ENCODE peak calls at places on chromosomes 2 and 18, in eight cellular contexts. Q is pons; V is NCI-H510A; D is H4; S is CD4-positive, CD25-positive, alpha-beta regulatory T cell; B is ACHN; A is DMS153; R is T-cell. F is an unnamed sample.

GRCh38 chr2:23204650-23205049 is 180.3 kb upstream of the KLHL29 start:
- DNase-seq in Q (no peak), V (no peak), D (no peak), S (no peak), B (no peak), A (no peak), R (no peak), F (no peak)

GRCh38 chr2:132632000-132632649 is 37.9 kb downstream of the LYPD1 start:
- DNase-seq in Q (peak; percentile 70), V (no peak), D (no peak), S (no peak), B (peak; percentile 31), A (no peak), R (no peak), F (no peak)

GRCh38 chr2:61853086-61853847 is 593 bp downstream of the FAM161A start:
- DNase-seq in Q (peak; percentile 25), V (peak; percentile 47), D (peak; percentile 36), S (peak; percentile 44), B (peak; percentile 80), A (no peak), R (no peak), F (no peak)

GRCh38 chr2:64807417-64807816 is 153.7 kb upstream of the SERTAD2 start:
- DNase-seq in Q (no peak), V (no peak), D (peak; percentile 97), S (peak; percentile 41), B (peak; percentile 99), A (no peak), R (no peak), F (no peak)

GRCh38 chr2:68368657-68369339 is 3.7 kb downstream of the PLEK start:
- DNase-seq in Q (peak; percentile 53), V (no peak), D (peak; percentile 56), S (no peak), B (peak; percentile 96), A (no peak), R (no peak), F (no peak)

GRCh38 chr2:17747684-17748452 is 5.7 kb downstream of the SMC6 start:
- DNase-seq in Q (no peak), V (no peak), D (peak; percentile 14), S (no peak), B (no peak), A (no peak), R (no peak), F (no peak)

GRCh38 chr2:204401114-204401513 is 144.2 kb upstream of the PARD3B start:
- DNase-seq in Q (no peak), V (no peak), D (no peak), S (no peak), B (no peak), A (no peak), R (no peak), F (no peak)

GRCh38 chr2:222451270-222451674 is 26.9 kb downstream of the SGPP2 start:
- DNase-seq in Q (no peak), V (no peak), D (no peak), S (peak; percentile 38), B (no peak), A (no peak), R (no peak), F (no peak)

GRCh38 chr2:15300645-15301573 is 260.2 kb downstream of the NBAS start:
- DNase-seq in Q (no peak), V (no peak), D (no peak), S (peak; percentile 46), B (no peak), A (no peak), R (no peak), F (no peak)

GRCh38 chr2:143524001-143524608 is 394.9 kb downstream of the ARHGAP15 start:
- DNase-seq in Q (no peak), V (no peak), D (peak; percentile 23), S (no peak), B (no peak), A (no peak), R (no peak), F (no peak)

GRCh38 chr2:95059656-95060370 is 34.3 kb downstream of the MAL start:
- DNase-seq in Q (no peak), V (no peak), D (no peak), S (no peak), B (no peak), A (no peak), R (no peak), F (no peak)

GRCh38 chr18:78856569-78857200 is 122.9 kb upstream of the SALL3 start:
- DNase-seq in Q (no peak), V (no peak), D (no peak), S (no peak), B (no peak), A (no peak), R (no peak), F (no peak)

GRCh38 chr2:48397846-48398245 is 132.1 kb upstream of the STON1 start:
- DNase-seq in Q (peak; percentile 70), V (no peak), D (no peak), S (no peak), B (no peak), A (no peak), R (no peak), F (no peak)

GRCh38 chr2:202172439-202173191 is 65.8 kb downstream of the SUMO1 start:
- DNase-seq in Q (no peak), V (no peak), D (peak; percentile 19), S (peak; percentile 56), B (no peak), A (no peak), R (no peak), F (no peak)

GRCh38 chr18:49100226-49100968 is 149.6 kb upstream of the SMAD7 start:
- DNase-seq in Q (peak; percentile 21), V (no peak), D (peak; percentile 91), S (no peak), B (no peak), A (no peak), R (no peak), F (no peak)

GRCh38 chr2:73291093-73291460 is 2.3 kb downstream of the EGR4 start:
- DNase-seq in Q (no peak), V (no peak), D (no peak), S (peak; percentile 62), B (peak; percentile 73), A (no peak), R (no peak), F (peak; percentile 40)

GRCh38 chr18:74242451-74243096 is 49.2 kb downstream of the CYB5A start:
- DNase-seq in Q (peak; percentile 46), V (no peak), D (no peak), S (no peak), B (no peak), A (no peak), R (no peak), F (no peak)

GRCh38 chr2:234483568-234484251 is 13.2 kb downstream of the ARL4C start:
- DNase-seq in Q (no peak), V (no peak), D (no peak), S (peak; percentile 88), B (no peak), A (no peak), R (peak; percentile 89), F (peak; percentile 96)

GRCh38 chr2:20507166-20507692 is 60.4 kb downstream of the RHOB start:
- DNase-seq in Q (no peak), V (peak; percentile 8), D (peak; percentile 32), S (peak; percentile 36), B (no peak), A (peak; percentile 53), R (no peak), F (peak; percentile 27)

F was measured in immature natural killer cell.